ENCODE peak calls at places on chromosomes 6 and 20, in six cellular contexts. D is OCI-LY7, J is left ventricle myocardium inferior, M is keratinocyte, B is neural progenitor cell, R is right atrium auricular region. E is an unnamed sample. For H3K36me3, the result is how much of the 10 kb centered on the place peaks cover.

GRCh38 chr20:36856691-36857635 is 19.0 kb upstream of the TLDC2 start:
- DNase-seq in D (peak), R (no peak), M (no peak), B (no peak), J (no peak), E (no peak)

GRCh38 chr6:37517411-37517812 is 17.7 kb upstream of the CCDC167 start:
- DNase-seq in R (no peak), B (no peak), M (no peak), J (no peak), D (no peak), E (peak)

GRCh38 chr6:159727717-159728440 is 573 bp downstream of the WTAP start:
- DNase-seq in J (no peak), R (no peak), M (no peak), B (no peak), D (peak), E (no peak)

GRCh38 chr20:1712634-1713625 is 55.4 kb upstream of the SIRPG start:
- DNase-seq in B (no peak), J (no peak), M (no peak), D (no peak), R (peak), E (no peak)

GRCh38 chr20:12152996-12153395 is 235.3 kb downstream of the BTBD3 start:
- DNase-seq in B (no peak), R (no peak), D (no peak), J (no peak), M (peak), E (no peak)

GRCh38 chr20:63534831-63535651 is 2.1 kb downstream of the PTK6 start:
- DNase-seq in J (no peak), B (no peak), R (no peak), D (no peak), M (peak), E (no peak)

GRCh38 chr20:59667131-59667530 is 62.8 kb downstream of the PHACTR3 start:
- DNase-seq in J (no peak), B (no peak), D (no peak), R (peak), M (no peak), E (no peak)

GRCh38 chr6:13302751-13303667 is 25.3 kb downstream of the TBC1D7 start:
- DNase-seq in M (peak), D (peak), B (no peak), J (peak), R (peak), E (peak)

GRCh38 chr20:37630161-37630560 is 63.7 kb upstream of the CTNNBL1 start:
- DNase-seq in M (no peak), B (no peak), D (no peak), R (no peak), J (no peak), E (no peak)

GRCh38 chr6:2558861-2559811 is 191.6 kb downstream of the MYLK4 start:
- DNase-seq in B (no peak), J (no peak), M (no peak), D (no peak), R (peak), E (no peak)

GRCh38 chr20:52457826-52458225 is 266.2 kb upstream of the ZFP64 start:
- DNase-seq in J (no peak), D (no peak), R (no peak), M (no peak), B (no peak), E (no peak)

GRCh38 chr20:45782890-45783289 is 8.8 kb downstream of the WFDC3 start:
- DNase-seq in J (no peak), M (no peak), R (no peak), D (no peak), B (no peak), E (no peak)

GRCh38 chr6:44388135-44388487 is 605 bp downstream of the CDC5L start:
- DNase-seq in J (no peak), D (peak), M (no peak), B (no peak), R (no peak), E (no peak)

GRCh38 chr6:90463359-90463758 is 123.5 kb downstream of the MAP3K7 start:
- DNase-seq in R (no peak), B (no peak), J (no peak), M (no peak), D (peak), E (no peak)

GRCh38 chr6:136510782-136511181 is 39.4 kb downstream of the MAP7 start:
- DNase-seq in D (no peak), J (no peak), B (no peak), M (no peak), R (no peak), E (no peak)

GRCh38 chr20:44643596-44644383 is 7.7 kb downstream of the ADA start:
- DNase-seq in R (peak), D (peak), J (peak), B (peak), M (peak), E (no peak)

GRCh38 chr6:89008763-89009374 is 45.5 kb upstream of the RNGTT start:
- DNase-seq in B (no peak), M (no peak), J (no peak), R (no peak), D (no peak), E (no peak)

GRCh38 chr20:3970016-3970415 is 45.3 kb downstream of the RNF24 start:
- DNase-seq in M (no peak), B (no peak), D (no peak), J (no peak), R (no peak), E (no peak)

GRCh38 chr20:9627219-9627618 is 112.8 kb downstream of the LAMP5 start:
- DNase-seq in R (no peak), J (no peak), D (no peak), M (no peak), B (no peak), E (no peak)

GRCh38 chr20:3632311-3633004 is 30.7 kb downstream of the GFRA4 start:
- DNase-seq in D (no peak), R (no peak), M (no peak), B (no peak), J (no peak), E (no peak)

GRCh38 chr6:149593443-149593842 is 27.3 kb downstream of the GINM1 start:
- DNase-seq in R (no peak), B (no peak), J (no peak), M (no peak), D (no peak), E (no peak)

GRCh38 chr6:29647927-29648642 is 8.8 kb upstream of the MOG start:
- DNase-seq in R (no peak), M (no peak), D (peak), J (no peak), B (peak), E (no peak)

GRCh38 chr6:116396451-116396850 is 25.7 kb downstream of the DSE start:
- DNase-seq in D (no peak), M (no peak), J (no peak), B (no peak), R (no peak), E (no peak)

GRCh38 chr6:116392158-116393032 is 21.6 kb downstream of the DSE start:
- DNase-seq in M (no peak), D (peak), J (no peak), R (no peak), B (no peak), E (no peak)

GRCh38 chr6:116390571-116390970 is 19.8 kb downstream of the DSE start:
- DNase-seq in J (no peak), D (no peak), M (no peak), B (no peak), R (no peak), E (no peak)

GRCh38 chr6:116395647-116396046 is 24.9 kb downstream of the DSE start:
- DNase-seq in J (no peak), B (no peak), R (no peak), M (no peak), D (no peak), E (no peak)

DNA sequence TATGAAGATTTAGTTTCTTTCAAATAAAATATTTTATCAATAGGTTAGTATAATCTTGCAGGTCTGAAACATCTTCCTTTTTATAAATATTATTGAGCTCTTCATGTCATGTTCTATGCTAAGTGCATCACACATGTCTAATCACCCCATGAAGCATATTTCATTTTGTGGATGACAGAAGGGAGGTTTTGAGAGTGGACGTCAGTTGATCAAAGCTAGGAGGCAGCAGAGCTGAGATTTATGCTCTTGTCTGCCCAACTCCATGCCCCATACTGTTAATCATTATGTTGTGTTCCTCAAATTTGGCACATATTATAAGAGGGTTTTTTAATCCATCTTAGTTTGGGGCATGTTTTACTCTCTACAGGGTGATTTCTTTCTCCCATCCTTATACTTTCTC is 22.7 kb downstream of the DSE start:
- DNase-seq in R (no peak), J (no peak), B (no peak), M (no peak), D (no peak), E (no peak)
- TF ChIP-seq CTCF in R (peak), J (no peak), B (no peak), M (peak), D (peak), E (peak)

DNA sequence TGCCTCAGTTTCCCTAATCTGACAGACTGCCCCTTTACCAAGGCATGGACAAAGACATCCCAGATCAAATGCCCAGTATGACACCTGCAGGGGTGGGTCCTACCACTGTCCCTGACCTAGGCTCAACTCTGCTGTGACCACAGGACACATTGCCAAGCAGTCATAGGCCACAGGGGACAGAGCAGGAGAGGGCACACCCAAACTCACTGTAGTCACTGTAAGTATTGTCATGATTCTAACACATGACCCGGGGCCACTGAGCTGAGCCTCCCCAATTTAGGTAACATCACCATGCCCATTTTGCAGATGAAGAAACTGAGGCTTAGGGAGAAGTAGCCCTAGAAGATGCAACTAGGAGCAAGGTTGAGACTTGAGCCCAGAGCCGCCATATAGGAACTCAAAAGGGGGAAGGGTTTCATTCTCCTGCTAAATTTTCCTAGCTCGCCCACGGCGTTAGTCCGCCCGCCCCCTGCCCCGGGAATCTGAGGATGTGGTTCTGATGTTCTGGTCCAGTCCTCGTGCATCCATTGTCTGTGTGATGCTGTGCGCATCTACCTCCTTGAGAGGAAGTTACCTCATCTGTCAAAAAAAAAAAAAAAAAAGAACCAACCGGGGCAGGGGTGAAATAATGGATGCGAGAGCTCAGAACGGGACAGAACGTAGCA is 44.8 kb downstream of the PMEPA1 start:
- DNase-seq in J (peak), M (no peak), D (no peak), R (no peak), B (no peak), E (no peak)
- H3K36me3 ChIP-seq in J (under half), M (under half), D (under half), R (under half), B (under half), E (under half)

DNA sequence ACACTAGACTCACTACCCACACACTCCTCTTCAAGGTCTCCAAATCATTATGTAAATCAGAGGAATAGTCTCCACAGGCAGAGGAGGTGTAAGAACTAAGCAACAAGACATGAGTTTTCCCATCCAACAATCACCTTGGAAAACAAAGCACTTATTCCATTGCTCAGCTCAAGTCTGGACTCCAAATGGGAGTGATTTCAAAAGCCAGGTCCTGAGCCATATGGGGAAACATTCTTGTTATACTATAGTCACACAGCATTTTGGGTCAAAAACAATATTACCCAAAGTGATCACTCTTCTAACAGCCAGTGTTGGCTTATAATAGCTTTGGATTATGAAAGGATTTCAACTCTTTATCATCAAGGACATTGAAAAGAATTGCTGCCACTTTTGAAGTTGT is 3.6 kb upstream of the PRPH2 start:
- DNase-seq in M (no peak), B (no peak), D (no peak), R (no peak), J (no peak), E (no peak)
- H3K4me3 ChIP-seq in M (no peak), B (no peak), D (peak), R (no peak), J (peak), E (no peak)

DNA sequence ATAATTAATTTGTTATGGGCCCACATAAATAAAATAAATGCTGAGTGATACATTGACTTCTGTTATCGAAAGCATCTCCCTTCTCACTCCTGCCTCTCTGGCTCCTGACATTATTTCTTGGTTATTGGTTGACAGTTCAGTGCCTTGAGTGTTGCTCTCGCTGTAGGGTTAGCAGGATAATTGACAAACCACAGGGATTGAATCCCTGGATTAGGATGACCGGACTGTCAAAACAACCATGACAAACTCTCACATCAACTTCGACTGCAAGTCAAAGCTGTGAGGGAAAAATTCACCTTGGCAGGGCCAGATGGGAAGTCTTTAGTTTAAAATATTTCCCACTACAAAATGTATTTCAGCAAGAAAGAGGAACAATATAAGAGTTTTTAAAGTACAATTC is 245.4 kb upstream of the TFAP2D start:
- DNase-seq in R (no peak), M (no peak), D (no peak), B (no peak), J (no peak), E (no peak)
- TF ChIP-seq CTCF in R (no peak), M (no peak), D (no peak), B (no peak), J (no peak), E (no peak)

DNA sequence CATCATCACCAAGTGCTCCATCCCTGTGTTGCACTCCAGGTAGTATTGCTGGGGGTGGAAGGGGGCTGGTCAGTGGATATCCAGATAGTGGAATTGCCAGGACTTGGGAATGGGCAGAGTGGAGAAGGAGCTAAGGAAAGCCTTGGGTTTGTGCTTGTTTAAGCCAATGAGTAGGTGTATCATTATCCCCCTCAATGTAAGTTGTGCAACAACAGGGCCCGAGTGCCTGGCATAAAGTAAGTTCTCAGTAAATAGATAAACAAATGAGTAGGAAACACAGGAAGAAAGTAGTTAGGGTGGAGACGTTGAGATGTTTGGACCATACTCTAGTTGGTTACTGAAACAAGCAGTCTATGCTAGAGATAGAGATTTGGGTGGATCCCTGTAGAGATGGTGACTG is 9.8 kb downstream of the CCND3 start:
- DNase-seq in B (no peak), M (no peak), D (no peak), J (no peak), R (no peak), E (no peak)
- H3K36me3 ChIP-seq in B (under half), M (half or more), D (half or more), J (half or more), R (half or more), E (under half)